ENCODE peak calls at places on chromosome 22, in six cellular contexts. R is NCI-H1092, S is HEK293T, Z is cardiac fibroblast, I is fibroblast of pulmonary artery, L is fibroblast of mammary gland. B is an unnamed sample.

GRCh38 chr22:46750861-46751260 is 11.6 kb upstream of the TBC1D22A start:
- DNase-seq in R (no peak), S (no peak), L (no peak), I (no peak), Z (no peak), B (no peak)

GRCh38 chr22:30424471-30425326 is 869 bp upstream of the MTFP1 start:
- DNase-seq in R (no peak), S (no peak), Z (peak; percentile 62), I (no peak), L (peak; percentile 57), B (no peak)

GRCh38 chr22:46577361-46578249 is 40.2 kb upstream of the CELSR1 start:
- DNase-seq in I (no peak), S (no peak), Z (no peak), L (no peak), R (no peak), B (peak; percentile 28)

GRCh38 chr22:32880061-32880460 is 78.6 kb downstream of the TIMP3 start:
- DNase-seq in S (no peak), L (peak; percentile 72), Z (peak; percentile 43), I (peak; percentile 67), R (no peak), B (no peak)

GRCh38 chr22:28438183-28438778 is 241.4 kb downstream of the TTC28 start:
- DNase-seq in Z (no peak), L (no peak), S (no peak), R (no peak), I (no peak), B (no peak)

GRCh38 chr22:42905702-42906183 is 48.7 kb upstream of the ARFGAP3 start:
- DNase-seq in I (no peak), S (no peak), L (no peak), R (peak; percentile 80), Z (no peak), B (peak; percentile 74)

GRCh38 chr22:23529166-23530103 is 50.7 kb downstream of the IGLL1 start:
- DNase-seq in L (no peak), I (no peak), R (no peak), Z (no peak), S (no peak), B (no peak)

GRCh38 chr22:23834406-23834805 is 4.4 kb downstream of the DERL3 start:
- DNase-seq in I (no peak), S (no peak), L (no peak), R (no peak), Z (no peak), B (no peak)

GRCh38 chr22:27723150-27723549 is 78.4 kb downstream of the MN1 start:
- DNase-seq in R (no peak), S (no peak), L (no peak), I (no peak), Z (no peak), B (no peak)

GRCh38 chr22:17484608-17485007 is 78.7 kb upstream of the SLC25A18 start:
- DNase-seq in S (no peak), Z (no peak), R (no peak), L (no peak), I (no peak), B (no peak)

GRCh38 chr22:43862074-43862881 is at the start of gene SULT4A1:
- DNase-seq in L (peak; percentile 24), S (peak; percentile 90), R (no peak), Z (peak; percentile 5), I (peak; percentile 62), B (no peak)

GRCh38 chr22:21009638-21010425 is 5.1 kb upstream of the P2RX6 start:
- DNase-seq in L (peak; percentile 49), Z (peak; percentile 53), I (peak; percentile 67), S (no peak), R (no peak), B (no peak)

B was measured in left ventricle myocardium inferior.